ENCODE peak calls at places on chromosome 19, in eight cellular contexts. One of them, this sample, is unnamed.

GRCh38 chr19:6060600-6061391 is 49.5 kb downstream of the RFX2 start:
- DNase-seq in IMR-90: peak; percentile 16
- DNase-seq in GM23248: peak; percentile 71
- DNase-seq in mesenchymal stem cell: no peak
- DNase-seq in PC-3: peak; percentile 59
- DNase-seq in neural progenitor cell: peak; percentile 16
- DNase-seq in keratinocyte: peak; percentile 63
- DNase-seq in fibroblast of lung: peak; percentile 91
- DNase-seq in this sample: peak; percentile 44

GRCh38 chr19:13881231-13881691 is 4.3 kb downstream of the NANOS3 start:
- DNase-seq in GM23248: peak; percentile 26
- DNase-seq in neural progenitor cell: peak; percentile 69
- DNase-seq in mesenchymal stem cell: peak; percentile 45
- DNase-seq in fibroblast of lung: peak; percentile 72
- DNase-seq in IMR-90: peak; percentile 27
- DNase-seq in PC-3: no peak
- DNase-seq in keratinocyte: no peak
- DNase-seq in this sample: no peak

GRCh38 chr19:43501661-43502418 is 2.7 kb downstream of the PHLDB3 start:
- DNase-seq in mesenchymal stem cell: no peak
- DNase-seq in GM23248: no peak
- DNase-seq in PC-3: no peak
- DNase-seq in IMR-90: no peak
- DNase-seq in fibroblast of lung: no peak
- DNase-seq in neural progenitor cell: peak; percentile 64
- DNase-seq in keratinocyte: no peak
- DNase-seq in this sample: no peak

GRCh38 chr19:46081928-46082727 is 41.3 kb upstream of the IGFL4 start:
- DNase-seq in IMR-90: peak; percentile 67
- DNase-seq in GM23248: peak; percentile 79
- DNase-seq in fibroblast of lung: peak; percentile 70
- DNase-seq in neural progenitor cell: peak; percentile 65
- DNase-seq in keratinocyte: no peak
- DNase-seq in PC-3: peak; percentile 65
- DNase-seq in mesenchymal stem cell: peak; percentile 72
- DNase-seq in this sample: peak; percentile 77

GRCh38 chr19:50896591-50897190 is 14.5 kb downstream of the KLK4 start:
- DNase-seq in keratinocyte: peak; percentile 97
- DNase-seq in fibroblast of lung: peak; percentile 12
- DNase-seq in PC-3: peak; percentile 75
- DNase-seq in IMR-90: peak; percentile 65
- DNase-seq in neural progenitor cell: no peak
- DNase-seq in GM23248: peak; percentile 67
- DNase-seq in mesenchymal stem cell: peak; percentile 1
- DNase-seq in this sample: peak; percentile 42

GRCh38 chr19:47471733-47472457 is at the start of gene SLC8A2:
- DNase-seq in IMR-90: peak; percentile 77
- DNase-seq in neural progenitor cell: peak; percentile 97
- DNase-seq in keratinocyte: peak; percentile 28
- DNase-seq in GM23248: peak; percentile 67
- DNase-seq in mesenchymal stem cell: peak; percentile 91
- DNase-seq in fibroblast of lung: peak; percentile 84
- DNase-seq in PC-3: peak; percentile 49
- DNase-seq in this sample: peak; percentile 93

GRCh38 chr19:2782357-2782935 is 627 bp downstream of the SGTA start:
- DNase-seq in GM23248: peak; percentile 45
- DNase-seq in PC-3: no peak
- DNase-seq in neural progenitor cell: no peak
- DNase-seq in fibroblast of lung: no peak
- DNase-seq in keratinocyte: no peak
- DNase-seq in mesenchymal stem cell: peak; percentile 21
- DNase-seq in IMR-90: no peak
- DNase-seq in this sample: no peak

GRCh38 chr19:18233224-18233825 is 7.1 kb upstream of the PDE4C start:
- DNase-seq in fibroblast of lung: peak; percentile 45
- DNase-seq in keratinocyte: no peak
- DNase-seq in PC-3: peak; percentile 69
- DNase-seq in neural progenitor cell: peak; percentile 96
- DNase-seq in mesenchymal stem cell: peak; percentile 63
- DNase-seq in GM23248: peak; percentile 68
- DNase-seq in IMR-90: peak; percentile 39
- DNase-seq in this sample: peak; percentile 88

GRCh38 chr19:751501-752341 is 809 bp downstream of the MISP start:
- DNase-seq in keratinocyte: no peak
- DNase-seq in mesenchymal stem cell: peak; percentile 88
- DNase-seq in IMR-90: peak; percentile 87
- DNase-seq in PC-3: peak; percentile 88
- DNase-seq in GM23248: peak; percentile 95
- DNase-seq in neural progenitor cell: no peak
- DNase-seq in fibroblast of lung: peak; percentile 82
- DNase-seq in this sample: peak; percentile 89

GRCh38 chr19:18514800-18515682 is 6.8 kb downstream of the ELL start:
- DNase-seq in GM23248: peak; percentile 75
- DNase-seq in mesenchymal stem cell: peak; percentile 98
- DNase-seq in neural progenitor cell: no peak
- DNase-seq in fibroblast of lung: no peak
- DNase-seq in IMR-90: peak; percentile 67
- DNase-seq in PC-3: peak; percentile 35
- DNase-seq in keratinocyte: no peak
- DNase-seq in this sample: peak; percentile 92

GRCh38 chr19:972281-972680 is 11.9 kb upstream of the WDR18 start:
- DNase-seq in mesenchymal stem cell: no peak
- DNase-seq in IMR-90: no peak
- DNase-seq in GM23248: no peak
- DNase-seq in keratinocyte: no peak
- DNase-seq in neural progenitor cell: no peak
- DNase-seq in PC-3: no peak
- DNase-seq in fibroblast of lung: no peak
- DNase-seq in this sample: no peak

GRCh38 chr19:46603195-46603637 is 2.1 kb downstream of the CALM3 start:
- DNase-seq in neural progenitor cell: no peak
- DNase-seq in keratinocyte: no peak
- DNase-seq in mesenchymal stem cell: no peak
- DNase-seq in PC-3: no peak
- DNase-seq in GM23248: no peak
- DNase-seq in fibroblast of lung: no peak
- DNase-seq in IMR-90: no peak
- DNase-seq in this sample: peak; percentile 83

GRCh38 chr19:48372904-48373303 is 8.7 kb downstream of the SYNGR4 start:
- DNase-seq in keratinocyte: no peak
- DNase-seq in fibroblast of lung: peak; percentile 10
- DNase-seq in GM23248: peak; percentile 31
- DNase-seq in PC-3: peak; percentile 88
- DNase-seq in mesenchymal stem cell: no peak
- DNase-seq in IMR-90: no peak
- DNase-seq in neural progenitor cell: no peak
- DNase-seq in this sample: no peak

GRCh38 chr19:54208784-54209057 is 8.1 kb downstream of the RPS9 start:
- DNase-seq in neural progenitor cell: no peak
- DNase-seq in mesenchymal stem cell: peak; percentile 26
- DNase-seq in GM23248: no peak
- DNase-seq in fibroblast of lung: peak; percentile 18
- DNase-seq in IMR-90: no peak
- DNase-seq in keratinocyte: no peak
- DNase-seq in PC-3: peak; percentile 39
- DNase-seq in this sample: no peak

GRCh38 chr19:14563590-14563926 is 8.3 kb downstream of the NDUFB7 start:
- DNase-seq in fibroblast of lung: no peak
- DNase-seq in mesenchymal stem cell: no peak
- DNase-seq in PC-3: no peak
- DNase-seq in neural progenitor cell: no peak
- DNase-seq in keratinocyte: no peak
- DNase-seq in IMR-90: no peak
- DNase-seq in GM23248: no peak
- DNase-seq in this sample: no peak

GRCh38 chr19:4042731-4043082 is 24.0 kb downstream of the ZBTB7A start:
- DNase-seq in GM23248: no peak
- DNase-seq in mesenchymal stem cell: no peak
- DNase-seq in IMR-90: no peak
- DNase-seq in neural progenitor cell: no peak
- DNase-seq in keratinocyte: no peak
- DNase-seq in fibroblast of lung: no peak
- DNase-seq in PC-3: peak; percentile 32
- DNase-seq in this sample: no peak

DNA sequence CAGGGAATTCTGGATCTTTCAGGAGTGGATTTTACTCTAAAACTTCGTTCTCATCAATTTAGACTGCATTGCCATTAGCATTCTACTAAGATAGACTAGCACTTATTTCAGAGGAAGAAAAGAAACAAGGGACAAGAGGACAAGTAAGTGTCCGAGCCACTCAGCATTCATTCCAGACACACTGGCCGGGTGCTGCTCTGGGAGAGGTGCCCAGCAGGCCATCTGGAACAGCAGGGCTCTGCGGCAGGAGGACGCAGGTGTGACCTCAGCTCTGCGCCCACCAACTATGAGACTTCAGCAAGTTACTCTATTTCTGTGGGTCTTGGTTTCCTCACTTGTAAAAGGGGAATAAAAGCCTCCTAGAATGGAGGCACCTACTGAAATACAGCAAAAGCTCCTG is 4.2 kb downstream of the EPS15L1 start:
- DNase-seq in neural progenitor cell: no peak
- DNase-seq in GM23248: no peak
- DNase-seq in IMR-90: no peak
- DNase-seq in fibroblast of lung: no peak
- DNase-seq in keratinocyte: no peak
- DNase-seq in PC-3: no peak
- DNase-seq in mesenchymal stem cell: no peak
- DNase-seq in this sample: no peak
- H3K4me1 ChIP-seq in neural progenitor cell: peaks cover 12% of the 10 kb centered on the region
- H3K4me1 ChIP-seq in GM23248: peaks cover 20% of the 10 kb centered on the region
- H3K4me1 ChIP-seq in IMR-90: peaks cover 14% of the 10 kb centered on the region
- H3K4me1 ChIP-seq in fibroblast of lung: peaks cover 22% of the 10 kb centered on the region
- H3K4me1 ChIP-seq in keratinocyte: peaks cover 27% of the 10 kb centered on the region
- H3K4me1 ChIP-seq in PC-3: peaks cover 38% of the 10 kb centered on the region
- H3K4me1 ChIP-seq in mesenchymal stem cell: peaks cover 46% of the 10 kb centered on the region
- H3K4me1 ChIP-seq in this sample: peaks cover 28% of the 10 kb centered on the region

GRCh38 chr19:32674959-32675719 is at the start of gene ANKRD27:
- DNase-seq in keratinocyte: peak; percentile 85
- DNase-seq in GM23248: peak; percentile 99
- DNase-seq in IMR-90: peak; percentile 96
- DNase-seq in neural progenitor cell: peak; percentile 99
- DNase-seq in mesenchymal stem cell: peak; percentile 98
- DNase-seq in fibroblast of lung: peak; percentile 93
- DNase-seq in PC-3: peak; percentile 97
- DNase-seq in this sample: peak; percentile 99
- H2AFZ ChIP-seq in keratinocyte: peak within 1 kb of the TSS; percentile 96
- H2AFZ ChIP-seq in GM23248: peak within 1 kb of the TSS; percentile 94
- H2AFZ ChIP-seq in IMR-90: peak within 1 kb of the TSS; percentile 99
- H2AFZ ChIP-seq in neural progenitor cell: peak within 1 kb of the TSS; percentile 90
- H2AFZ ChIP-seq in mesenchymal stem cell: peak within 1 kb of the TSS; percentile 98
- H2AFZ ChIP-seq in fibroblast of lung: peak within 1 kb of the TSS; percentile 98
- H2AFZ ChIP-seq in PC-3: peak within 1 kb of the TSS; percentile 99
- H2AFZ ChIP-seq in this sample: peak within 1 kb of the TSS; percentile 89

DNA sequence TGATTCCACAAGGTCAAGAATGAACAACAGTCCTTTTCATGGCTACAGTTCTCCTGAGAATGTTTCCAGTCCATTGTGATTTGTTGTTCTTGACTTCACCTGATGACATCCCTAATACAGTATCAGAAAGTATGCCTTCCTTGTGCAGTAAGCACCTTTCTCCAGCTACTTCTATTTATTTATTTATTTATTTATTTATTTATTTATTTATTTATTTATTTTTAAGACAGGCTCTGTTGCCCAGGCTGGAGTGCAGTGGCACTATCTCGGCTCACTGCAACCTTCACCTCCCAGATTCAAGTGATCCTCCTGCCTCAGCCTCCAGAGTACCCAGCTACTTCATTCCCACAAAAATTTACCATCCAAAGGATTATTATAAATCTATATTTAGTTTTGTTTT is 6.6 kb upstream of the ZNF841 start:
- DNase-seq in fibroblast of lung: no peak
- DNase-seq in GM23248: no peak
- DNase-seq in IMR-90: no peak
- DNase-seq in mesenchymal stem cell: no peak
- DNase-seq in keratinocyte: no peak
- DNase-seq in neural progenitor cell: no peak
- DNase-seq in PC-3: no peak
- DNase-seq in this sample: no peak
- H3K9me3 ChIP-seq in fibroblast of lung: no peaks in the 10 kb centered on the region
- H3K9me3 ChIP-seq in GM23248: no peaks in the 10 kb centered on the region
- H3K9me3 ChIP-seq in IMR-90: peaks cover 31% of the 10 kb centered on the region
- H3K9me3 ChIP-seq in mesenchymal stem cell: peaks cover 79% of the 10 kb centered on the region
- H3K9me3 ChIP-seq in keratinocyte: peaks cover 14% of the 10 kb centered on the region
- H3K9me3 ChIP-seq in neural progenitor cell: peaks cover 34% of the 10 kb centered on the region
- H3K9me3 ChIP-seq in PC-3: peaks cover 70% of the 10 kb centered on the region
- H3K9me3 ChIP-seq in this sample: peaks cover 15% of the 10 kb centered on the region

GRCh38 chr19:8392017-8392591 is 1.9 kb downstream of the RAB11B start:
- DNase-seq in PC-3: no peak
- DNase-seq in fibroblast of lung: peak; percentile 29
- DNase-seq in neural progenitor cell: no peak
- DNase-seq in IMR-90: no peak
- DNase-seq in keratinocyte: no peak
- DNase-seq in GM23248: peak; percentile 52
- DNase-seq in mesenchymal stem cell: peak; percentile 63
- DNase-seq in this sample: peak; percentile 43

GRCh38 chr19:8389891-8390616 is at the start of gene RAB11B:
- DNase-seq in GM23248: peak; percentile 100
- DNase-seq in neural progenitor cell: peak; percentile 100
- DNase-seq in PC-3: peak; percentile 100
- DNase-seq in mesenchymal stem cell: peak; percentile 100
- DNase-seq in fibroblast of lung: peak; percentile 100
- DNase-seq in IMR-90: peak; percentile 99
- DNase-seq in keratinocyte: peak; percentile 96
- DNase-seq in this sample: peak; percentile 100

GRCh38 chr19:8393192-8393870 is 3.2 kb downstream of the RAB11B start:
- DNase-seq in PC-3: no peak
- DNase-seq in fibroblast of lung: no peak
- DNase-seq in keratinocyte: no peak
- DNase-seq in IMR-90: no peak
- DNase-seq in GM23248: no peak
- DNase-seq in neural progenitor cell: no peak
- DNase-seq in mesenchymal stem cell: no peak
- DNase-seq in this sample: no peak

GRCh38 chr19:8390617-8390981 is 439 bp downstream of the RAB11B start:
- DNase-seq in PC-3: peak; percentile 97
- DNase-seq in IMR-90: peak; percentile 89
- DNase-seq in keratinocyte: peak; percentile 75
- DNase-seq in fibroblast of lung: peak; percentile 76
- DNase-seq in mesenchymal stem cell: peak; percentile 91
- DNase-seq in GM23248: peak; percentile 94
- DNase-seq in neural progenitor cell: peak; percentile 96
- DNase-seq in this sample: peak; percentile 97

GRCh38 chr19:8391274-8392016 is 1.3 kb downstream of the RAB11B start:
- DNase-seq in IMR-90: no peak
- DNase-seq in mesenchymal stem cell: no peak
- DNase-seq in keratinocyte: no peak
- DNase-seq in PC-3: no peak
- DNase-seq in GM23248: no peak
- DNase-seq in fibroblast of lung: no peak
- DNase-seq in neural progenitor cell: no peak
- DNase-seq in this sample: no peak
- H3K4me1 ChIP-seq in IMR-90: peaks cover 16% of the 10 kb centered on the region
- H3K4me1 ChIP-seq in mesenchymal stem cell: peaks cover 39% of the 10 kb centered on the region
- H3K4me1 ChIP-seq in keratinocyte: peaks cover 24% of the 10 kb centered on the region
- H3K4me1 ChIP-seq in PC-3: peaks cover 35% of the 10 kb centered on the region
- H3K4me1 ChIP-seq in GM23248: peaks cover 37% of the 10 kb centered on the region
- H3K4me1 ChIP-seq in fibroblast of lung: peaks cover 8% of the 10 kb centered on the region
- H3K4me1 ChIP-seq in neural progenitor cell: no peaks in the 10 kb centered on the region
- H3K4me1 ChIP-seq in this sample: peaks cover 5% of the 10 kb centered on the region

DNA sequence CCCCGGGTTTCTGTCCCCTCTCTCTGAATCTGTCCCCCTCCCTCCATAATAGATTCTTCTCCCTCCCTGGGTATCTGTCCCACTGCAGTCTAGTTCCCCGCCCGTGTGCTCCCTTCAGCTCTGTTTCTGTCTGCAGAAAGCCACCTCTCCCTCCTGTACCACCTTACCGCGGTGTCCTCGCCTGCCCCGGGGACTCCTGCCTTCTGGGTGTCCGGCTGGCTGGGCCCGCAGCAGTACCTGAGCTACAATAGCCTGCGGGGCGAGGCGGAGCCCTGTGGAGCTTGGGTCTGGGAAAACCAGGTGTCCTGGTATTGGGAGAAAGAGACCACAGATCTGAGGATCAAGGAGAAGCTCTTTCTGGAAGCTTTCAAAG is 1.3 kb downstream of the FCGRT start:
- DNase-seq in keratinocyte: no peak
- DNase-seq in PC-3: no peak
- DNase-seq in IMR-90: no peak
- DNase-seq in neural progenitor cell: no peak
- DNase-seq in mesenchymal stem cell: no peak
- DNase-seq in GM23248: no peak
- DNase-seq in fibroblast of lung: no peak
- DNase-seq in this sample: no peak
- H2AFZ ChIP-seq in keratinocyte: no peak overlapping the region
- H2AFZ ChIP-seq in PC-3: peak overlapping the region; percentile 100
- H2AFZ ChIP-seq in IMR-90: peak overlapping the region; percentile 51
- H2AFZ ChIP-seq in neural progenitor cell: no peak overlapping the region
- H2AFZ ChIP-seq in mesenchymal stem cell: no peak overlapping the region
- H2AFZ ChIP-seq in GM23248: no peak overlapping the region
- H2AFZ ChIP-seq in fibroblast of lung: no peak overlapping the region
- H2AFZ ChIP-seq in this sample: peak overlapping the region; percentile 3